ENCODE peak calls at places on chromosomes 13 and 19, in nine cellular contexts. A, I, L, Q, F, V, R, S and H are unnamed samples.

GRCh38 chr19:23916991-23917390 is 2.3 kb downstream of the ZNF726 start:
- DNase-seq in Q (no peak), R (no peak), I (no peak), A (no peak), S (peak; percentile 0), F (no peak), L (peak; percentile 1), V (no peak), H (no peak)

GRCh38 chr19:4831351-4832340 is at the start of gene TICAM1:
- DNase-seq in L (peak; percentile 40), A (no peak), I (peak; percentile 80), V (no peak), Q (peak; percentile 62), S (peak; percentile 68), F (peak; percentile 78), R (peak; percentile 64), H (peak; percentile 90)

GRCh38 chr19:13640611-13641010 is 123.7 kb upstream of the MRI1 start:
- DNase-seq in S (no peak), I (no peak), L (no peak), Q (no peak), A (no peak), V (no peak), R (no peak), F (no peak), H (no peak)

GRCh38 chr13:101706651-101707050 is 254.2 kb downstream of the ITGBL1 start:
- DNase-seq in V (no peak), A (peak; percentile 86), I (peak; percentile 10), L (peak; percentile 99), S (peak; percentile 83), Q (no peak), R (no peak), F (peak; percentile 42), H (peak; percentile 61)

GRCh38 chr13:33284916-33285315 is 639 bp downstream of the STARD13 start:
- DNase-seq in S (peak; percentile 40), F (no peak), L (no peak), R (no peak), A (no peak), V (no peak), Q (no peak), I (no peak), H (no peak)

GRCh38 chr13:75760182-75760981 is 124.3 kb downstream of the LMO7 start:
- DNase-seq in Q (no peak), S (no peak), I (no peak), R (no peak), A (no peak), F (peak; percentile 52), V (peak; percentile 78), L (peak; percentile 35), H (peak; percentile 70)

GRCh38 chr19:35786299-35787160 is 11.2 kb downstream of the ARHGAP33 start:
- DNase-seq in I (no peak), A (no peak), V (no peak), Q (no peak), L (no peak), S (no peak), F (no peak), R (no peak), H (no peak)

GRCh38 chr13:112601351-112601750 is 13.4 kb upstream of the TUBGCP3 start:
- DNase-seq in V (no peak), A (no peak), R (no peak), I (no peak), S (no peak), L (no peak), F (no peak), Q (no peak), H (no peak)

GRCh38 chr13:29529755-29530154 is 65.7 kb downstream of the SLC7A1 start:
- DNase-seq in V (no peak), R (no peak), I (no peak), S (no peak), L (no peak), Q (no peak), A (no peak), F (no peak), H (no peak)

GRCh38 chr13:38641164-38641948 is 45.5 kb upstream of the FREM2 start:
- DNase-seq in I (no peak), Q (no peak), R (no peak), V (no peak), A (no peak), F (no peak), L (no peak), S (no peak), H (no peak)

GRCh38 chr13:97106323-97106722 is 112.0 kb upstream of the OXGR1 start:
- DNase-seq in Q (no peak), V (no peak), I (no peak), A (no peak), L (no peak), F (no peak), R (no peak), S (no peak), H (no peak)

GRCh38 chr13:94415484-94415883 is 64.0 kb downstream of the DCT start:
- DNase-seq in A (no peak), L (no peak), V (peak; percentile 83), S (no peak), Q (no peak), F (no peak), R (no peak), I (no peak), H (no peak)

GRCh38 chr19:46984077-46985010 is 35.3 kb upstream of the NPAS1 start:
- DNase-seq in A (no peak), V (no peak), S (peak; percentile 74), I (no peak), L (peak; percentile 83), Q (peak; percentile 62), R (no peak), F (no peak), H (peak; percentile 89)

GRCh38 chr13:27374126-27374613 is 50.2 kb upstream of the GTF3A start:
- DNase-seq in F (no peak), I (no peak), V (no peak), L (no peak), S (no peak), R (no peak), A (no peak), Q (no peak), H (no peak)

GRCh38 chr19:16509141-16510061 is 13.2 kb downstream of the C19orf44 start:
- DNase-seq in R (no peak), A (no peak), F (no peak), S (no peak), V (no peak), L (peak; percentile 75), I (peak; percentile 49), Q (no peak), H (no peak)

GRCh38 chr19:16365300-16365996 is 40.8 kb downstream of the KLF2 start:
- DNase-seq in A (no peak), V (no peak), F (no peak), S (no peak), I (no peak), R (no peak), L (no peak), Q (no peak), H (no peak)

GRCh38 chr13:94968757-94969086 is 256.4 kb upstream of the SOX21 start:
- DNase-seq in F (no peak), S (peak; percentile 4), I (no peak), R (no peak), L (peak; percentile 5), Q (no peak), V (no peak), A (no peak), H (no peak)

GRCh38 chr13:48436661-48437242 is 23.8 kb upstream of the LPAR6 start:
- DNase-seq in I (no peak), F (no peak), L (no peak), A (no peak), R (no peak), S (no peak), V (no peak), Q (no peak), H (no peak)

GRCh38 chr13:75405976-75406703 is 75.8 kb downstream of the TBC1D4 start:
- DNase-seq in F (no peak), I (no peak), A (peak; percentile 32), S (peak; percentile 55), L (peak; percentile 42), R (no peak), V (no peak), Q (no peak), H (no peak)

GRCh38 chr19:48624067-48624594 is 4.8 kb downstream of the SPHK2 start:
- DNase-seq in Q (peak; percentile 98), R (peak; percentile 91), L (peak; percentile 97), S (peak; percentile 96), A (peak; percentile 95), I (peak; percentile 95), F (peak; percentile 98), V (peak; percentile 98), H (peak; percentile 98)

GRCh38 chr19:41014643-41015042 is 23.6 kb downstream of the CYP2B6 start:
- DNase-seq in V (no peak), I (no peak), S (no peak), F (no peak), Q (no peak), A (no peak), L (no peak), R (no peak), H (no peak)

GRCh38 chr19:35299523-35300339 is 7.8 kb downstream of the MAG start:
- DNase-seq in A (no peak), L (no peak), F (no peak), S (no peak), R (no peak), V (no peak), I (peak; percentile 70), Q (no peak), H (no peak)

GRCh38 chr19:8526345-8527062 is 12.5 kb upstream of the ZNF414 start:
- DNase-seq in S (peak; percentile 89), Q (peak; percentile 94), I (peak; percentile 89), A (peak; percentile 83), L (peak; percentile 90), F (peak; percentile 94), R (no peak), V (no peak), H (peak; percentile 90)

GRCh38 chr19:53877361-53877766 is 4.6 kb upstream of the PRKCG start:
- DNase-seq in L (no peak), S (peak; percentile 41), R (no peak), I (no peak), F (no peak), V (no peak), A (no peak), Q (no peak), H (no peak)

GRCh38 chr19:53466726-53467125 is 807 bp upstream of the ZNF813 start:
- DNase-seq in V (no peak), I (no peak), A (no peak), S (no peak), L (no peak), R (no peak), Q (no peak), F (no peak), H (no peak)

GRCh38 chr19:43575955-43576451 is 402 bp downstream of the PINLYP start:
- DNase-seq in L (no peak), R (no peak), F (no peak), S (no peak), I (no peak), Q (no peak), V (no peak), A (no peak), H (no peak)

GRCh38 chr13:43258771-43259170 is 235.4 kb downstream of the DNAJC15 start:
- DNase-seq in Q (no peak), V (no peak), R (no peak), L (no peak), F (no peak), A (no peak), S (no peak), I (no peak), H (no peak)

GRCh38 chr19:30371157-30371845 is 883 bp upstream of the ZNF536 start:
- DNase-seq in F (no peak), Q (no peak), S (no peak), V (no peak), R (no peak), L (no peak), I (no peak), A (no peak), H (no peak)

GRCh38 chr13:95641961-95642621 is 2.4 kb downstream of the DZIP1 start:
- DNase-seq in R (no peak), L (peak; percentile 45), F (peak; percentile 56), S (peak; percentile 33), A (no peak), V (no peak), Q (peak; percentile 30), I (no peak), H (peak; percentile 82)

GRCh38 chr13:28744091-28744536 is 25.3 kb upstream of the SLC46A3 start:
- DNase-seq in I (peak; percentile 12), V (no peak), A (no peak), Q (no peak), S (peak; percentile 61), F (no peak), L (peak; percentile 3), R (no peak), H (no peak)

GRCh38 chr13:25232937-25233515 is 54.3 kb downstream of the MTMR6 start:
- DNase-seq in Q (no peak), S (peak; percentile 38), A (no peak), I (peak; percentile 26), L (peak; percentile 43), V (no peak), F (no peak), R (no peak), H (no peak)